ENCODE peak calls at places on chromosomes 4 and X, in four cellular contexts. One of them, this sample, is unnamed.

GRCh38 chrX:49042581-49043219 is 457 bp downstream of the TFE3 start:
- DNase-seq in astrocyte of the spinal cord: no peak
- DNase-seq in A549: no peak
- DNase-seq in GM20000: no peak
- DNase-seq in this sample: no peak

GRCh38 chrX:134948333-134949241 is 42.2 kb upstream of the SMIM10 start:
- DNase-seq in astrocyte of the spinal cord: peak; percentile 32
- DNase-seq in A549: peak; percentile 84
- DNase-seq in GM20000: no peak
- DNase-seq in this sample: no peak

GRCh38 chr4:96162631-96163030 is 322.7 kb downstream of the PDHA2 start:
- DNase-seq in astrocyte of the spinal cord: peak; percentile 15
- DNase-seq in A549: no peak
- DNase-seq in GM20000: no peak
- DNase-seq in this sample: no peak

GRCh38 chr4:6749340-6750171 is 33.0 kb upstream of the KIAA0232 start:
- DNase-seq in astrocyte of the spinal cord: peak; percentile 10
- DNase-seq in A549: peak; percentile 82
- DNase-seq in GM20000: no peak
- DNase-seq in this sample: no peak

GRCh38 chr4:82623284-82623683 is 61.5 kb upstream of the TMEM150C start:
- DNase-seq in astrocyte of the spinal cord: no peak
- DNase-seq in A549: no peak
- DNase-seq in GM20000: no peak
- DNase-seq in this sample: no peak

GRCh38 chr4:70946944-70947343 is 44.8 kb downstream of the MOB1B start:
- DNase-seq in astrocyte of the spinal cord: no peak
- DNase-seq in A549: no peak
- DNase-seq in GM20000: no peak
- DNase-seq in this sample: no peak

GRCh38 chr4:152052431-152053057 is 291.7 kb upstream of the GATB start:
- DNase-seq in astrocyte of the spinal cord: peak; percentile 59
- DNase-seq in A549: no peak
- DNase-seq in GM20000: no peak
- DNase-seq in this sample: no peak

GRCh38 chr4:15366660-15367059 is 61.2 kb upstream of the C1QTNF7 start:
- DNase-seq in astrocyte of the spinal cord: no peak
- DNase-seq in A549: no peak
- DNase-seq in GM20000: no peak
- DNase-seq in this sample: no peak

GRCh38 chrX:4936315-4936714 is 1222.9 kb upstream of the PRKX start:
- DNase-seq in astrocyte of the spinal cord: no peak
- DNase-seq in A549: no peak
- DNase-seq in GM20000: no peak
- DNase-seq in this sample: no peak

GRCh38 chrX:41406211-41406610 is 40.9 kb upstream of the NYX start:
- DNase-seq in astrocyte of the spinal cord: no peak
- DNase-seq in A549: no peak
- DNase-seq in GM20000: no peak
- DNase-seq in this sample: no peak

GRCh38 chr4:158610790-158611189 is 60.9 kb downstream of the C4orf46 start:
- DNase-seq in astrocyte of the spinal cord: peak; percentile 35
- DNase-seq in A549: no peak
- DNase-seq in GM20000: peak; percentile 10
- DNase-seq in this sample: no peak

GRCh38 chrX:47619486-47620302 is at the start of gene SYN1:
- DNase-seq in astrocyte of the spinal cord: peak; percentile 74
- DNase-seq in A549: peak; percentile 76
- DNase-seq in GM20000: peak; percentile 94
- DNase-seq in this sample: peak; percentile 62

GRCh38 chr4:2247128-2248043 is 5.5 kb upstream of the HAUS3 start:
- DNase-seq in astrocyte of the spinal cord: no peak
- DNase-seq in A549: no peak
- DNase-seq in GM20000: peak; percentile 10
- DNase-seq in this sample: peak; percentile 12

GRCh38 chr4:155796031-155796430 is 37.2 kb downstream of the GUCY1B1 start:
- DNase-seq in astrocyte of the spinal cord: peak; percentile 74
- DNase-seq in A549: peak; percentile 31
- DNase-seq in GM20000: no peak
- DNase-seq in this sample: no peak

GRCh38 chr4:88591787-88592599 is at the start of gene HERC3:
- DNase-seq in astrocyte of the spinal cord: peak; percentile 90
- DNase-seq in A549: peak; percentile 80
- DNase-seq in GM20000: peak; percentile 96
- DNase-seq in this sample: peak; percentile 87

GRCh38 chr4:57119054-57119651 is 9.0 kb upstream of the IGFBP7 start:
- DNase-seq in astrocyte of the spinal cord: peak; percentile 93
- DNase-seq in A549: peak; percentile 75
- DNase-seq in GM20000: no peak
- DNase-seq in this sample: no peak

GRCh38 chr4:181911420-181911819 is 331.8 kb upstream of the TENM3 start:
- DNase-seq in astrocyte of the spinal cord: peak; percentile 19
- DNase-seq in A549: no peak
- DNase-seq in GM20000: no peak
- DNase-seq in this sample: no peak

GRCh38 chrX:71216446-71216845 is 6.6 kb upstream of the GJB1 start:
- DNase-seq in astrocyte of the spinal cord: no peak
- DNase-seq in A549: no peak
- DNase-seq in GM20000: no peak
- DNase-seq in this sample: no peak

GRCh38 chr4:84985952-84986351 is 19.5 kb upstream of the WDFY3 start:
- DNase-seq in astrocyte of the spinal cord: peak; percentile 71
- DNase-seq in A549: peak; percentile 25
- DNase-seq in GM20000: no peak
- DNase-seq in this sample: no peak

GRCh38 chrX:1564750-1565683 is 26.4 kb upstream of the AKAP17A start:
- DNase-seq in astrocyte of the spinal cord: no peak
- DNase-seq in A549: no peak
- DNase-seq in GM20000: no peak
- DNase-seq in this sample: no peak

GRCh38 chrX:8913665-8914409 is 112.7 kb upstream of the FAM9A start:
- DNase-seq in astrocyte of the spinal cord: peak; percentile 45
- DNase-seq in A549: peak; percentile 3
- DNase-seq in GM20000: no peak
- DNase-seq in this sample: no peak

GRCh38 chr4:154985673-154986072 is 204.6 kb downstream of the RBM46 start:
- DNase-seq in astrocyte of the spinal cord: no peak
- DNase-seq in A549: no peak
- DNase-seq in GM20000: no peak
- DNase-seq in this sample: no peak

GRCh38 chr4:2135083-2135482 is 76.0 kb downstream of the NAT8L start:
- DNase-seq in astrocyte of the spinal cord: peak; percentile 61
- DNase-seq in A549: no peak
- DNase-seq in GM20000: no peak
- DNase-seq in this sample: no peak

GRCh38 chr4:120842046-120842445 is 80.5 kb downstream of the PRDM5 start:
- DNase-seq in astrocyte of the spinal cord: peak; percentile 69
- DNase-seq in A549: no peak
- DNase-seq in GM20000: no peak
- DNase-seq in this sample: no peak

GRCh38 chr4:186946140-186946539 is 222.5 kb upstream of the FAT1 start:
- DNase-seq in astrocyte of the spinal cord: no peak
- DNase-seq in A549: no peak
- DNase-seq in GM20000: no peak
- DNase-seq in this sample: no peak

GRCh38 chr4:186949847-186950246 is 226.2 kb upstream of the FAT1 start:
- DNase-seq in astrocyte of the spinal cord: no peak
- DNase-seq in A549: no peak
- DNase-seq in GM20000: no peak
- DNase-seq in this sample: no peak

GRCh38 chr4:186948361-186949291 is 225.0 kb upstream of the FAT1 start:
- DNase-seq in astrocyte of the spinal cord: peak; percentile 32
- DNase-seq in A549: peak; percentile 26
- DNase-seq in GM20000: no peak
- DNase-seq in this sample: no peak

GRCh38 chr4:186943607-186943908 is 219.9 kb upstream of the FAT1 start:
- DNase-seq in astrocyte of the spinal cord: no peak
- DNase-seq in A549: no peak
- DNase-seq in GM20000: no peak
- DNase-seq in this sample: no peak

GRCh38 chr4:186946682-186947294 is 223.1 kb upstream of the FAT1 start:
- DNase-seq in astrocyte of the spinal cord: peak; percentile 51
- DNase-seq in A549: peak; percentile 79
- DNase-seq in GM20000: no peak
- DNase-seq in this sample: no peak
- TF ChIP-seq CTCF in astrocyte of the spinal cord: peak; percentile 55
- TF ChIP-seq CTCF in A549: peak; percentile 48
- TF ChIP-seq CTCF in GM20000: no peak
- TF ChIP-seq CTCF in this sample: no peak

DNA sequence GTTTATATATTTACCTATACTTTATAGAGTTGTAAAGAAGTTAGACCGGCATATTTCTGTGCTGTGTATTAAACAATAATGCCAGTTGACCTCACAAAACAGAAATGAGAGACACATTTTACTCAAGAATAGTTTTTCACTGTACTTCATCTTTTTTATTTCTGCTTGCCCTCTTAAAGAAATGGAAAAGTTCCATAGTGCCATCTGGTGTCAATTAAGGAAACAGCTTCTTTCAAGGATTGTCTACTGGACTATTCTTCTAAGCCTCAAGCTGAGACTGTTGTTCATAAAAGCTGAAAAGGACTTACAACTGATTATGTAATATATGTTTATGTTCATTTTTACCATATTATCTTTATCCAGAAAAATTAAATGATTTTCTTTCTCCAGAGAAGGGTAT is 1523.8 kb downstream of the ARAP2 start:
- DNase-seq in astrocyte of the spinal cord: peak; percentile 68
- DNase-seq in A549: peak; percentile 57
- DNase-seq in GM20000: peak; percentile 3
- DNase-seq in this sample: no peak
- TF ChIP-seq CTCF in astrocyte of the spinal cord: peak; percentile 54
- TF ChIP-seq CTCF in A549: peak; percentile 45
- TF ChIP-seq CTCF in GM20000: peak; percentile 23
- TF ChIP-seq CTCF in this sample: no peak

GRCh38 chrX:153539979-153540358 is 22.5 kb downstream of the ATP2B3 start:
- DNase-seq in astrocyte of the spinal cord: no peak
- DNase-seq in A549: no peak
- DNase-seq in GM20000: no peak
- DNase-seq in this sample: no peak
- TF ChIP-seq CTCF in astrocyte of the spinal cord: no peak
- TF ChIP-seq CTCF in A549: no peak
- TF ChIP-seq CTCF in GM20000: no peak
- TF ChIP-seq CTCF in this sample: no peak

GRCh38 chr4:122205687-122206086 is 53.6 kb downstream of the BLTP1 start:
- DNase-seq in astrocyte of the spinal cord: no peak
- DNase-seq in A549: peak; percentile 10
- DNase-seq in GM20000: no peak
- DNase-seq in this sample: no peak
- TF ChIP-seq CTCF in astrocyte of the spinal cord: no peak
- TF ChIP-seq CTCF in A549: peak; percentile 8
- TF ChIP-seq CTCF in GM20000: no peak
- TF ChIP-seq CTCF in this sample: no peak

DNA sequence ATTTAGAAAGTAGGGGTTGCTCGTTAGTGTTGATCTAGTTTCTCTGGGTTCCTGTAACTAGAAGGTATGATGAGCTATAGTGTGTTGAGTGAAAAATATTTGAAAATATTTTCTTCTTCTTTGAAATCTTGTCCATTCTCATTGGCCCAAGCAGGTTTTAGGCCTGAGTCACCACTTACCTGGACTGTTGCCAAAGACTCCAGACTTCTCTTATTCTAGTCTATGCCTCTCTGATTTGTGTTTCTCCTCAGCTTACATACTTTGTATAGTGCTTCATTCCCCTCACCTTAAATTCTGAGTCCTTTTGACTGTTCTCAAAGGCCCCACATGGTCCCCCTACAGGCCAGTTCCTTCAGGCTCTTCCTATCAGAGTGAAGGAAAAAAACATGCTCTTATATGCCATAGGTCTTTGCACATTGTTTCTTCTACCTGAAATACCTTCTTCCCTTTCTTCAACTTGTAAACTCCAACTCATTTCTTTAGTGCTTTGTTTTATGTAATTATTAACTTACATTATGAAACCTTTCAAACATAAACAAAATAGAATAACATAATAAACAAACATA is 258.2 kb downstream of the PPP1R2C start:
- DNase-seq in astrocyte of the spinal cord: peak; percentile 67
- DNase-seq in A549: peak; percentile 1
- DNase-seq in GM20000: no peak
- DNase-seq in this sample: no peak
- TF ChIP-seq CTCF in astrocyte of the spinal cord: peak; percentile 9
- TF ChIP-seq CTCF in A549: no peak
- TF ChIP-seq CTCF in GM20000: no peak
- TF ChIP-seq CTCF in this sample: no peak

This sample was measured in activated B cell treated with CpG ODN at 0.5 μM for 24 hours.